ENCODE peak calls at places on chromosomes 5 and 9, in four cellular contexts. U is WTC11, M is A549, H is K562. Y is an unnamed sample.

GRCh38 chr9:128894764-128895163 is 12.8 kb downstream of the LRRC8A start:
- DNase-seq in U (no peak), M (no peak), H (no peak), Y (no peak)

GRCh38 chr9:121529237-121529987 is 29.8 kb upstream of the GGTA1 start:
- DNase-seq in U (no peak), M (peak), H (no peak), Y (no peak)

GRCh38 chr9:88322906-88323566 is 65.2 kb upstream of the SPIN1 start:
- DNase-seq in U (no peak), M (no peak), H (no peak), Y (no peak)

GRCh38 chr5:143470120-143470519 is 66.6 kb upstream of the NR3C1 start:
- DNase-seq in U (no peak), M (no peak), H (no peak), Y (no peak)

GRCh38 chr5:177402271-177403043 is 2.0 kb upstream of the PFN3 start:
- DNase-seq in U (peak), M (peak), H (no peak), Y (no peak)

GRCh38 chr5:1652873-1653707 is 129.3 kb upstream of the LPCAT1 start:
- DNase-seq in U (no peak), M (no peak), H (no peak), Y (no peak)

GRCh38 chr9:113620377-113621161 is 157.0 kb downstream of the RGS3 start:
- DNase-seq in U (no peak), M (peak), H (no peak), Y (peak)

GRCh38 chr9:135590486-135591079 is 29.0 kb downstream of the PAEP start:
- DNase-seq in U (no peak), M (no peak), H (no peak), Y (no peak)

GRCh38 chr5:2761921-2762488 is 10.5 kb upstream of the IRX2 start:
- DNase-seq in U (no peak), M (no peak), H (no peak), Y (no peak)

GRCh38 chr5:2759696-2760461 is 8.4 kb upstream of the IRX2 start:
- DNase-seq in U (no peak), M (no peak), H (no peak), Y (no peak)

GRCh38 chr5:2762744-2763532 is 11.5 kb upstream of the IRX2 start:
- DNase-seq in U (no peak), M (no peak), H (no peak), Y (no peak)

GRCh38 chr5:2764581-2764980 is 13.1 kb upstream of the IRX2 start:
- DNase-seq in U (no peak), M (no peak), H (no peak), Y (no peak)

GRCh38 chr5:2763533-2763794 is 12.0 kb upstream of the IRX2 start:
- DNase-seq in U (no peak), M (no peak), H (no peak), Y (no peak)
- TF ChIP-seq NR3C1 in U (no peak), M (no peak), H (no peak), Y (no peak)

GRCh38 chr9:37975639-37976038 is 71.7 kb upstream of the SLC25A51 start:
- DNase-seq in U (no peak), M (no peak), H (no peak), Y (no peak)

GRCh38 chr9:37972346-37972745 is 68.4 kb upstream of the SLC25A51 start:
- DNase-seq in U (no peak), M (no peak), H (no peak), Y (no peak)

GRCh38 chr9:37976714-37977477 is 73.0 kb upstream of the SLC25A51 start:
- DNase-seq in U (no peak), M (no peak), H (no peak), Y (no peak)

GRCh38 chr9:37971691-37972090 is 67.8 kb upstream of the SLC25A51 start:
- DNase-seq in U (no peak), M (no peak), H (no peak), Y (no peak)

GRCh38 chr9:37974506-37975173 is 70.7 kb upstream of the SLC25A51 start:
- DNase-seq in U (no peak), M (no peak), H (no peak), Y (no peak)
- TF ChIP-seq NR3C1 in U (no peak), M (no peak), H (no peak), Y (no peak)

GRCh38 chr5:149410721-149411432 is 31.8 kb upstream of the IL17B start:
- DNase-seq in U (no peak), M (no peak), H (no peak), Y (peak)

GRCh38 chr5:149411738-149412519 is 32.8 kb upstream of the IL17B start:
- DNase-seq in U (no peak), M (no peak), H (no peak), Y (no peak)

GRCh38 chr5:149409268-149409948 is 30.3 kb upstream of the IL17B start:
- DNase-seq in U (no peak), M (no peak), H (no peak), Y (no peak)

GRCh38 chr5:149408252-149409099 is 29.4 kb upstream of the IL17B start:
- DNase-seq in U (no peak), M (no peak), H (no peak), Y (no peak)

GRCh38 chr5:149410071-149410470 is 31.0 kb upstream of the IL17B start:
- DNase-seq in U (no peak), M (no peak), H (no peak), Y (no peak)
- TF ChIP-seq NR3C1 in U (no peak), M (no peak), H (no peak), Y (no peak)

GRCh38 chr5:173282916-173283315 is 45.3 kb downstream of the STC2 start:
- DNase-seq in U (no peak), M (no peak), H (no peak), Y (no peak)
- TF ChIP-seq NR3C1 in U (no peak), M (no peak), H (no peak), Y (no peak)

GRCh38 chr5:66209794-66210193 is 65.7 kb downstream of the SREK1 start:
- DNase-seq in U (no peak), M (no peak), H (no peak), Y (no peak)
- TF ChIP-seq NR3C1 in U (no peak), M (no peak), H (no peak), Y (no peak)

Y was measured in HepG2.